ENCODE peak calls at places on chromosomes 1 and 21, in four cellular contexts. C, O, R and J are unnamed samples.
A peak's percentile ranks its signal among the peaks of the same experiment; 100 is the strongest.

GRCh38 chr1:7616076-7616833 is 154.8 kb upstream of the VAMP3 start:
- DNase-seq in C (peak; percentile 61), O (peak; percentile 39), R (peak; percentile 70), J (peak; percentile 83)

GRCh38 chr1:212518188-212518951 is 85.7 kb downstream of the NENF start:
- DNase-seq in C (peak; percentile 82), O (peak; percentile 85), R (peak; percentile 64), J (peak; percentile 83)

GRCh38 chr1:12208764-12209494 is 20.9 kb upstream of the VPS13D start:
- DNase-seq in C (peak; percentile 83), O (peak; percentile 85), R (peak; percentile 94), J (peak; percentile 93)

GRCh38 chr1:96130432-96130831 is 591.2 kb upstream of the PTBP2 start:
- DNase-seq in C (no peak), O (no peak), R (no peak), J (no peak)

GRCh38 chr1:34929497-34929852 is at the start of gene DLGAP3:
- DNase-seq in C (no peak), O (no peak), R (peak; percentile 63), J (no peak)

GRCh38 chr1:3292051-3292722 is 162.3 kb upstream of the ARHGEF16 start:
- DNase-seq in C (no peak), O (peak; percentile 66), R (no peak), J (no peak)

GRCh38 chr1:230842801-230843200 is 25.5 kb downstream of the C1orf198 start:
- DNase-seq in C (peak; percentile 79), O (peak; percentile 68), R (no peak), J (peak; percentile 47)

GRCh38 chr1:26697441-26697977 is 1.7 kb downstream of the ARID1A start:
- DNase-seq in C (peak; percentile 25), O (no peak), R (peak; percentile 39), J (peak; percentile 72)

GRCh38 chr1:61013189-61013952 is 69.0 kb upstream of the NFIA start:
- DNase-seq in C (no peak), O (no peak), R (no peak), J (no peak)

GRCh38 chr21:28776251-28776650 is 216.4 kb downstream of the LTN1 start:
- DNase-seq in C (no peak), O (no peak), R (no peak), J (no peak)

GRCh38 chr1:27671964-27672749 is at the start of gene IFI6:
- DNase-seq in C (peak; percentile 88), O (peak; percentile 81), R (peak; percentile 97), J (peak; percentile 86)

GRCh38 chr1:67838180-67838912 is 5.1 kb upstream of the GNG12 start:
- DNase-seq in C (no peak), O (no peak), R (no peak), J (no peak)

GRCh38 chr1:198556969-198557368 is 16.5 kb upstream of the ATP6V1G3 start:
- DNase-seq in C (peak; percentile 46), O (peak; percentile 26), R (no peak), J (peak; percentile 47)

GRCh38 chr1:230572121-230573083 is 69.9 kb upstream of the COG2 start:
- DNase-seq in C (no peak), O (no peak), R (peak; percentile 38), J (no peak)

GRCh38 chr1:79749607-79750006 is 743.1 kb upstream of the ADGRL4 start:
- DNase-seq in C (no peak), O (no peak), R (no peak), J (no peak)

GRCh38 chr1:5897281-5897680 is 94.9 kb downstream of the NPHP4 start:
- DNase-seq in C (no peak), O (no peak), R (no peak), J (no peak)

GRCh38 chr1:228009116-228009827 is 2.5 kb downstream of the WNT3A start:
- DNase-seq in C (no peak), O (no peak), R (no peak), J (no peak)

GRCh38 chr1:101653482-101653946 is 343.2 kb downstream of the OLFM3 start:
- DNase-seq in C (no peak), O (no peak), R (peak; percentile 41), J (no peak)

GRCh38 chr1:31221072-31221471 is 18.6 kb downstream of the NKAIN1 start:
- DNase-seq in C (no peak), O (no peak), R (peak; percentile 60), J (no peak)

GRCh38 chr1:4708853-4709507 is 54.6 kb downstream of the AJAP1 start:
- DNase-seq in C (no peak), O (no peak), R (no peak), J (peak; percentile 2)

GRCh38 chr1:233707153-233707905 is 93.4 kb downstream of the KCNK1 start:
- DNase-seq in C (no peak), O (no peak), R (peak; percentile 48), J (no peak)

GRCh38 chr21:31216206-31216605 is 127.9 kb downstream of the TIAM1 start:
- DNase-seq in C (no peak), O (no peak), R (no peak), J (no peak)

GRCh38 chr21:39020751-39021474 is 162.3 kb downstream of the PSMG1 start:
- DNase-seq in C (no peak), O (peak; percentile 36), R (peak; percentile 62), J (peak; percentile 63)

GRCh38 chr1:117098287-117098890 is 23.2 kb downstream of the TRIM45 start:
- DNase-seq in C (no peak), O (no peak), R (no peak), J (no peak)

GRCh38 chr1:45552309-45552708 is 1.7 kb downstream of the AKR1A1 start:
- DNase-seq in C (no peak), O (no peak), R (no peak), J (no peak)

GRCh38 chr1:220890582-220890981 is 11.3 kb downstream of the HLX start:
- DNase-seq in C (no peak), O (no peak), R (no peak), J (no peak)

GRCh38 chr1:6260961-6261614 is at the start of gene GPR153:
- DNase-seq in C (peak; percentile 71), O (peak; percentile 74), R (peak; percentile 85), J (peak; percentile 58)

GRCh38 chr1:212638419-212639151 is 30.0 kb downstream of the ATF3 start:
- DNase-seq in C (peak; percentile 50), O (peak; percentile 32), R (no peak), J (no peak)

GRCh38 chr1:233327938-233328660 is 575 bp downstream of the MAP3K21 start:
- DNase-seq in C (peak; percentile 20), O (no peak), R (no peak), J (peak; percentile 58)

GRCh38 chr1:150543500-150544143 is 5.6 kb upstream of the ADAMTSL4 start:
- DNase-seq in C (no peak), O (peak; percentile 61), R (peak; percentile 64), J (peak; percentile 88)

GRCh38 chr1:36166136-36166535 is 10.2 kb downstream of the MAP7D1 start:
- DNase-seq in C (no peak), O (no peak), R (no peak), J (no peak)
- H3K4me1 ChIP-seq in C (peaks cover 83% of the 10 kb centered on the region), O (peaks cover 100% of the 10 kb centered on the region), R (peaks cover 3% of the 10 kb centered on the region), J (peaks cover 27% of the 10 kb centered on the region)

GRCh38 chr1:53329183-53329544 is 1.3 kb upstream of the LRP8 start:
- DNase-seq in C (no peak), O (no peak), R (no peak), J (peak; percentile 35)

GRCh38 chr1:53327183-53327941 is 508 bp downstream of the LRP8 start:
- DNase-seq in C (peak; percentile 30), O (no peak), R (peak; percentile 60), J (peak; percentile 35)

GRCh38 chr1:53326598-53327182 is 1.2 kb downstream of the LRP8 start:
- DNase-seq in C (no peak), O (no peak), R (no peak), J (peak; percentile 73)

GRCh38 chr1:53328009-53328489 is at the start of gene LRP8:
- DNase-seq in C (peak; percentile 72), O (peak; percentile 74), R (peak; percentile 80), J (peak; percentile 76)

DNA sequence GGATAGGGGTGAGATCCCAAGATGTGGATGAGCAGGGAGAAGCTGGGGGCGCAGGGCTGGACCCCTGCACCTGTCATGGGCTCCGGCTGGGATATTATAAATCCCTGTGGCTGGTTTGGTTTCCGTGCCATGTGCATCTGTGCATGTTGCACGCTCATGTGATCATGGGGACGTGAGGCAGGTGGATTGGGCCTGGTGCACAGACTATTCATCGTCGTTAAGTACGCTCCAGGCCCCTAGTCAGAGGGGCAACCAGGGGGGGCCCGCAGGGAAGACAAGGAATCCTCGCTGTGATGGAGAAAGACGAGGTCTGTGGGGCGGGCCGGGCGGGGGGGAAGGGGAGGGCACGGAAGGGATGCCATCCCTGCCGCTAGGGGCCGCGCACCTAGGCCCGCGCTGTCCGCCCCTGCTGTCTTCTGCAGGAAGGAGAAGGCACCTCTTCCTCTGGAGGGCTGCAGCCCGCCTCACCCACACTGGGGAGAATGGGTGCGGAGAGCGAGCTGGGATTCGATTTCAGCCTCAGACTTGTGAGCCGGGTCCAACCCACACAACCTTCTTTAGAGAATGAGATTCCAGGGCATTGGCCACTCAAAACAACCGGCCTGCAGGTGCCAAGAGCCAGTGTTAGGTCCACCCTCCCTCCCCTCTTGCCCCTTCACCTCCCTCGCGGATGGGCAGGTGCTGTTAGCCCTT is 766 bp upstream of the LRP8 start:
- DNase-seq in C (no peak), O (no peak), R (no peak), J (peak; percentile 39)
- H3K27ac ChIP-seq in C (no peak overlapping the region), O (no peak overlapping the region), R (no peak overlapping the region), J (no peak overlapping the region)

GRCh38 chr1:23590058-23590783 is 30.9 kb upstream of the ID3 start:
- DNase-seq in C (no peak), O (no peak), R (no peak), J (no peak)
- H3K4me1 ChIP-seq in C (peaks cover 13% of the 10 kb centered on the region), O (peaks cover 26% of the 10 kb centered on the region), R (peaks cover 49% of the 10 kb centered on the region), J (peaks cover 7% of the 10 kb centered on the region)

GRCh38 chr21:42285569-42286245 is 29.5 kb downstream of the TFF3 start:
- DNase-seq in C (no peak), O (no peak), R (no peak), J (no peak)
- H3K27ac ChIP-seq in C (no peak overlapping the region), O (no peak overlapping the region), R (no peak overlapping the region), J (no peak overlapping the region)

DNA sequence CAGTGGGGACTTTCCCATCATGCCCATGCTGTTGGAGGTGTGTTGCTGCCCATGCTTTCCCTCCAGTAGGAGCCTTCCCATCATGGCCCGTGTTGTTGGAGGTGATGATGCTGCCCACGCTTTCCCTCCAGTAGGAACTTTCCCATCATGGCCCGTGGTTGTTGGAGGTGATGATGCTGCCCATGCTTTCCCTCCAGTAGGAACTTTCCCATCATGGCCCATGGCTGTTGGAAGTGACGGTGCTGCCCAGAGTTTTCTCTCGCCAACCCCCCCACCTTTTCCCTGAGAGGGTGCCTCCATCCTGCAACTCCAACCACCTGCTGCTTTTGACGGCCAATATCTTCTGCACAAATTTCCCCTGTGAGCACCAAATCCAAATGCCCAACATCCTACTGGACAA is 205.7 kb downstream of the TOMM20 start:
- DNase-seq in C (peak; percentile 13), O (no peak), R (no peak), J (no peak)
- H3K4me1 ChIP-seq in C (peaks cover 65% of the 10 kb centered on the region), O (peaks cover 69% of the 10 kb centered on the region), R (peaks cover 3% of the 10 kb centered on the region), J (peaks cover 26% of the 10 kb centered on the region)

GRCh38 chr1:151882466-151882865 is 26.8 kb downstream of the THEM4 start:
- DNase-seq in C (no peak), O (no peak), R (no peak), J (no peak)

GRCh38 chr1:151888972-151889570 is 20.2 kb downstream of the THEM4 start:
- DNase-seq in C (no peak), O (no peak), R (peak; percentile 10), J (no peak)

GRCh38 chr1:151891515-151891914 is 17.8 kb downstream of the THEM4 start:
- DNase-seq in C (no peak), O (no peak), R (no peak), J (no peak)

GRCh38 chr1:151885479-151885878 is 23.8 kb downstream of the THEM4 start:
- DNase-seq in C (no peak), O (no peak), R (no peak), J (no peak)

GRCh38 chr1:151887028-151887427 is 22.3 kb downstream of the THEM4 start:
- DNase-seq in C (no peak), O (no peak), R (peak; percentile 9), J (no peak)
- H3K27ac ChIP-seq in C (no peak overlapping the region), O (no peak overlapping the region), R (no peak overlapping the region), J (no peak overlapping the region)